ENCODE peak calls at places on chromosomes 6 and 20, in seven cellular contexts. H, G, S, N, A, P and I are unnamed samples.
A peak's percentile ranks its signal among the peaks of the same experiment; 100 is the strongest.

GRCh38 chr6:139369568-139370046 is 4.8 kb downstream of the CITED2 start:
- DNase-seq in P (no peak), A (no peak), N (no peak), S (no peak), G (no peak), H (no peak), I (peak; percentile 73)

GRCh38 chr20:326645-327031 is 1.3 kb downstream of the SOX12 start:
- DNase-seq in N (no peak), S (no peak), P (peak; percentile 67), H (no peak), A (no peak), G (peak; percentile 69), I (no peak)

GRCh38 chr6:147222160-147222838 is 18.1 kb downstream of the STXBP5 start:
- DNase-seq in P (no peak), H (no peak), G (no peak), N (no peak), S (no peak), A (no peak), I (no peak)

GRCh38 chr20:52340036-52340634 is 148.6 kb upstream of the ZFP64 start:
- DNase-seq in N (no peak), H (no peak), G (no peak), P (no peak), S (no peak), A (no peak), I (no peak)

GRCh38 chr20:63033635-63034510 is 27.1 kb upstream of the BHLHE23 start:
- DNase-seq in H (no peak), G (peak; percentile 21), P (no peak), N (no peak), A (no peak), S (no peak), I (no peak)

GRCh38 chr6:109671721-109672120 is 19.3 kb downstream of the AK9 start:
- DNase-seq in H (no peak), P (no peak), S (no peak), N (no peak), A (no peak), G (no peak), I (no peak)

GRCh38 chr6:41545703-41546474 is at the start of gene FOXP4:
- DNase-seq in P (peak; percentile 91), S (peak; percentile 76), G (peak; percentile 95), N (peak; percentile 77), A (peak; percentile 87), H (peak; percentile 72), I (peak; percentile 95)

GRCh38 chr20:34549291-34549928 is 9.1 kb upstream of the MAP1LC3A start:
- DNase-seq in S (no peak), P (no peak), H (no peak), A (no peak), N (no peak), G (no peak), I (peak; percentile 61)

GRCh38 chr6:46219661-46220060 is 48.9 kb upstream of the ENPP5 start:
- DNase-seq in N (no peak), P (no peak), H (no peak), S (no peak), A (no peak), G (no peak), I (no peak)

GRCh38 chr6:111838749-111839484 is 34.3 kb downstream of the FYN start:
- DNase-seq in S (no peak), H (no peak), G (no peak), P (no peak), N (peak; percentile 31), A (no peak), I (no peak)

GRCh38 chr6:52697903-52698302 is 27.0 kb downstream of the TMEM14A start:
- DNase-seq in S (no peak), P (no peak), H (no peak), G (no peak), A (no peak), N (no peak), I (peak; percentile 39)

GRCh38 chr6:154500769-154501171 is 9.7 kb downstream of the CNKSR3 start:
- DNase-seq in N (no peak), H (no peak), G (no peak), A (peak; percentile 61), S (no peak), P (no peak), I (no peak)

GRCh38 chr6:34324738-34325444 is 67.6 kb downstream of the NUDT3 start:
- DNase-seq in A (no peak), G (peak; percentile 81), P (no peak), H (no peak), N (no peak), S (no peak), I (peak; percentile 97)

GRCh38 chr20:31572042-31572700 is 32.9 kb upstream of the ID1 start:
- DNase-seq in S (no peak), P (no peak), N (no peak), G (no peak), A (no peak), H (peak; percentile 34), I (no peak)

GRCh38 chr6:4561078-4561435 is 215.1 kb upstream of the CDYL start:
- DNase-seq in S (no peak), N (no peak), P (no peak), H (no peak), G (no peak), A (no peak), I (no peak)

GRCh38 chr6:50925548-50925947 is 106.9 kb downstream of the TFAP2B start:
- DNase-seq in A (no peak), S (no peak), H (no peak), G (no peak), P (no peak), N (no peak), I (no peak)